ENCODE peak calls at places on chromosomes 5 and 9, in eight cellular contexts. One of them, this sample, is unnamed.

GRCh38 chr9:1837453-1838084 is 177.6 kb upstream of the SMARCA2 start:
- DNase-seq in activated CD8-positive, alpha-beta memory T cell treated with anti-CD3 and anti-CD28 coated beads, Interleukin-2, amount 50 U/mL, for 4 hours: no peak
- DNase-seq in activated effector memory CD4-positive, alpha-beta T cell treated with Interleukin-2 at 50 U/mL for 16 hours: no peak
- DNase-seq in stimulated activated naive B cell treated with anti-CD40 and anti-IgM and Interleukin-4, amounts not matched to agents 10 μg/mL and 1 μg/mL and 100 μg/mL, for 72 hours: no peak
- DNase-seq in CD8-positive, alpha-beta T cell: no peak
- DNase-seq in T-helper 17 cell: no peak
- DNase-seq in retina: no peak
- DNase-seq in fibroblast of the conjunctiva: peak
- DNase-seq in this sample: no peak

GRCh38 chr5:180328296-180329137 is 24.6 kb downstream of the GFPT2 start:
- DNase-seq in activated CD8-positive, alpha-beta memory T cell treated with anti-CD3 and anti-CD28 coated beads, Interleukin-2, amount 50 U/mL, for 4 hours: peak
- DNase-seq in activated effector memory CD4-positive, alpha-beta T cell treated with Interleukin-2 at 50 U/mL for 16 hours: peak
- DNase-seq in stimulated activated naive B cell treated with anti-CD40 and anti-IgM and Interleukin-4, amounts not matched to agents 10 μg/mL and 1 μg/mL and 100 μg/mL, for 72 hours: peak
- DNase-seq in CD8-positive, alpha-beta T cell: peak
- DNase-seq in T-helper 17 cell: peak
- DNase-seq in retina: peak
- DNase-seq in fibroblast of the conjunctiva: no peak
- DNase-seq in this sample: no peak

GRCh38 chr9:107648153-107648716 is 158.7 kb upstream of the KLF4 start:
- DNase-seq in activated CD8-positive, alpha-beta memory T cell treated with anti-CD3 and anti-CD28 coated beads, Interleukin-2, amount 50 U/mL, for 4 hours: no peak
- DNase-seq in activated effector memory CD4-positive, alpha-beta T cell treated with Interleukin-2 at 50 U/mL for 16 hours: no peak
- DNase-seq in stimulated activated naive B cell treated with anti-CD40 and anti-IgM and Interleukin-4, amounts not matched to agents 10 μg/mL and 1 μg/mL and 100 μg/mL, for 72 hours: no peak
- DNase-seq in CD8-positive, alpha-beta T cell: no peak
- DNase-seq in T-helper 17 cell: no peak
- DNase-seq in retina: no peak
- DNase-seq in fibroblast of the conjunctiva: peak
- DNase-seq in this sample: no peak

GRCh38 chr5:6574537-6574936 is 58.3 kb downstream of the NSUN2 start:
- DNase-seq in activated CD8-positive, alpha-beta memory T cell treated with anti-CD3 and anti-CD28 coated beads, Interleukin-2, amount 50 U/mL, for 4 hours: no peak
- DNase-seq in activated effector memory CD4-positive, alpha-beta T cell treated with Interleukin-2 at 50 U/mL for 16 hours: no peak
- DNase-seq in stimulated activated naive B cell treated with anti-CD40 and anti-IgM and Interleukin-4, amounts not matched to agents 10 μg/mL and 1 μg/mL and 100 μg/mL, for 72 hours: no peak
- DNase-seq in CD8-positive, alpha-beta T cell: no peak
- DNase-seq in T-helper 17 cell: no peak
- DNase-seq in retina: peak
- DNase-seq in fibroblast of the conjunctiva: no peak
- DNase-seq in this sample: no peak

GRCh38 chr9:7212101-7212500 is 454.3 kb downstream of the KDM4C start:
- DNase-seq in activated CD8-positive, alpha-beta memory T cell treated with anti-CD3 and anti-CD28 coated beads, Interleukin-2, amount 50 U/mL, for 4 hours: no peak
- DNase-seq in activated effector memory CD4-positive, alpha-beta T cell treated with Interleukin-2 at 50 U/mL for 16 hours: no peak
- DNase-seq in stimulated activated naive B cell treated with anti-CD40 and anti-IgM and Interleukin-4, amounts not matched to agents 10 μg/mL and 1 μg/mL and 100 μg/mL, for 72 hours: no peak
- DNase-seq in CD8-positive, alpha-beta T cell: no peak
- DNase-seq in T-helper 17 cell: no peak
- DNase-seq in retina: peak
- DNase-seq in fibroblast of the conjunctiva: no peak
- DNase-seq in this sample: no peak

GRCh38 chr5:122295138-122295537 is 16.9 kb upstream of the SNCAIP start:
- DNase-seq in activated CD8-positive, alpha-beta memory T cell treated with anti-CD3 and anti-CD28 coated beads, Interleukin-2, amount 50 U/mL, for 4 hours: no peak
- DNase-seq in activated effector memory CD4-positive, alpha-beta T cell treated with Interleukin-2 at 50 U/mL for 16 hours: no peak
- DNase-seq in stimulated activated naive B cell treated with anti-CD40 and anti-IgM and Interleukin-4, amounts not matched to agents 10 μg/mL and 1 μg/mL and 100 μg/mL, for 72 hours: no peak
- DNase-seq in CD8-positive, alpha-beta T cell: no peak
- DNase-seq in T-helper 17 cell: no peak
- DNase-seq in retina: no peak
- DNase-seq in fibroblast of the conjunctiva: no peak
- DNase-seq in this sample: no peak

GRCh38 chr5:120151825-120152224 is 312.3 kb upstream of the PRR16 start:
- DNase-seq in activated CD8-positive, alpha-beta memory T cell treated with anti-CD3 and anti-CD28 coated beads, Interleukin-2, amount 50 U/mL, for 4 hours: no peak
- DNase-seq in activated effector memory CD4-positive, alpha-beta T cell treated with Interleukin-2 at 50 U/mL for 16 hours: no peak
- DNase-seq in stimulated activated naive B cell treated with anti-CD40 and anti-IgM and Interleukin-4, amounts not matched to agents 10 μg/mL and 1 μg/mL and 100 μg/mL, for 72 hours: no peak
- DNase-seq in CD8-positive, alpha-beta T cell: no peak
- DNase-seq in T-helper 17 cell: no peak
- DNase-seq in retina: no peak
- DNase-seq in fibroblast of the conjunctiva: no peak
- DNase-seq in this sample: no peak

GRCh38 chr9:684950-685340 is 156.6 kb upstream of the DMRT1 start:
- DNase-seq in activated CD8-positive, alpha-beta memory T cell treated with anti-CD3 and anti-CD28 coated beads, Interleukin-2, amount 50 U/mL, for 4 hours: no peak
- DNase-seq in activated effector memory CD4-positive, alpha-beta T cell treated with Interleukin-2 at 50 U/mL for 16 hours: no peak
- DNase-seq in stimulated activated naive B cell treated with anti-CD40 and anti-IgM and Interleukin-4, amounts not matched to agents 10 μg/mL and 1 μg/mL and 100 μg/mL, for 72 hours: no peak
- DNase-seq in CD8-positive, alpha-beta T cell: no peak
- DNase-seq in T-helper 17 cell: no peak
- DNase-seq in retina: no peak
- DNase-seq in fibroblast of the conjunctiva: peak
- DNase-seq in this sample: no peak

GRCh38 chr5:36215910-36216309 is 25.8 kb downstream of the NADK2 start:
- DNase-seq in activated CD8-positive, alpha-beta memory T cell treated with anti-CD3 and anti-CD28 coated beads, Interleukin-2, amount 50 U/mL, for 4 hours: no peak
- DNase-seq in activated effector memory CD4-positive, alpha-beta T cell treated with Interleukin-2 at 50 U/mL for 16 hours: no peak
- DNase-seq in stimulated activated naive B cell treated with anti-CD40 and anti-IgM and Interleukin-4, amounts not matched to agents 10 μg/mL and 1 μg/mL and 100 μg/mL, for 72 hours: no peak
- DNase-seq in CD8-positive, alpha-beta T cell: no peak
- DNase-seq in T-helper 17 cell: no peak
- DNase-seq in retina: no peak
- DNase-seq in fibroblast of the conjunctiva: no peak
- DNase-seq in this sample: no peak

GRCh38 chr5:132258102-132259060 is 885 bp downstream of the PDLIM4 start:
- DNase-seq in activated CD8-positive, alpha-beta memory T cell treated with anti-CD3 and anti-CD28 coated beads, Interleukin-2, amount 50 U/mL, for 4 hours: peak
- DNase-seq in activated effector memory CD4-positive, alpha-beta T cell treated with Interleukin-2 at 50 U/mL for 16 hours: no peak
- DNase-seq in stimulated activated naive B cell treated with anti-CD40 and anti-IgM and Interleukin-4, amounts not matched to agents 10 μg/mL and 1 μg/mL and 100 μg/mL, for 72 hours: no peak
- DNase-seq in CD8-positive, alpha-beta T cell: no peak
- DNase-seq in T-helper 17 cell: no peak
- DNase-seq in retina: peak
- DNase-seq in fibroblast of the conjunctiva: no peak
- DNase-seq in this sample: no peak

GRCh38 chr5:11452854-11453253 is 451.4 kb downstream of the CTNND2 start:
- DNase-seq in activated CD8-positive, alpha-beta memory T cell treated with anti-CD3 and anti-CD28 coated beads, Interleukin-2, amount 50 U/mL, for 4 hours: no peak
- DNase-seq in activated effector memory CD4-positive, alpha-beta T cell treated with Interleukin-2 at 50 U/mL for 16 hours: no peak
- DNase-seq in stimulated activated naive B cell treated with anti-CD40 and anti-IgM and Interleukin-4, amounts not matched to agents 10 μg/mL and 1 μg/mL and 100 μg/mL, for 72 hours: no peak
- DNase-seq in CD8-positive, alpha-beta T cell: no peak
- DNase-seq in T-helper 17 cell: no peak
- DNase-seq in retina: no peak
- DNase-seq in fibroblast of the conjunctiva: no peak
- DNase-seq in this sample: no peak

GRCh38 chr9:107770716-107771115 is 281.1 kb upstream of the KLF4 start:
- DNase-seq in activated CD8-positive, alpha-beta memory T cell treated with anti-CD3 and anti-CD28 coated beads, Interleukin-2, amount 50 U/mL, for 4 hours: no peak
- DNase-seq in activated effector memory CD4-positive, alpha-beta T cell treated with Interleukin-2 at 50 U/mL for 16 hours: no peak
- DNase-seq in stimulated activated naive B cell treated with anti-CD40 and anti-IgM and Interleukin-4, amounts not matched to agents 10 μg/mL and 1 μg/mL and 100 μg/mL, for 72 hours: no peak
- DNase-seq in CD8-positive, alpha-beta T cell: no peak
- DNase-seq in T-helper 17 cell: no peak
- DNase-seq in retina: no peak
- DNase-seq in fibroblast of the conjunctiva: no peak
- DNase-seq in this sample: no peak

GRCh38 chr9:20205821-20206220 is 416.5 kb downstream of the MLLT3 start:
- DNase-seq in activated CD8-positive, alpha-beta memory T cell treated with anti-CD3 and anti-CD28 coated beads, Interleukin-2, amount 50 U/mL, for 4 hours: no peak
- DNase-seq in activated effector memory CD4-positive, alpha-beta T cell treated with Interleukin-2 at 50 U/mL for 16 hours: no peak
- DNase-seq in stimulated activated naive B cell treated with anti-CD40 and anti-IgM and Interleukin-4, amounts not matched to agents 10 μg/mL and 1 μg/mL and 100 μg/mL, for 72 hours: no peak
- DNase-seq in CD8-positive, alpha-beta T cell: no peak
- DNase-seq in T-helper 17 cell: no peak
- DNase-seq in retina: no peak
- DNase-seq in fibroblast of the conjunctiva: no peak
- DNase-seq in this sample: no peak

GRCh38 chr5:133861161-133861737 is 107.2 kb downstream of the C5orf15 start:
- DNase-seq in activated CD8-positive, alpha-beta memory T cell treated with anti-CD3 and anti-CD28 coated beads, Interleukin-2, amount 50 U/mL, for 4 hours: no peak
- DNase-seq in activated effector memory CD4-positive, alpha-beta T cell treated with Interleukin-2 at 50 U/mL for 16 hours: no peak
- DNase-seq in stimulated activated naive B cell treated with anti-CD40 and anti-IgM and Interleukin-4, amounts not matched to agents 10 μg/mL and 1 μg/mL and 100 μg/mL, for 72 hours: no peak
- DNase-seq in CD8-positive, alpha-beta T cell: no peak
- DNase-seq in T-helper 17 cell: no peak
- DNase-seq in retina: no peak
- DNase-seq in fibroblast of the conjunctiva: no peak
- DNase-seq in this sample: no peak

GRCh38 chr5:132739232-132739631 is 1.9 kb upstream of the KIF3A start:
- DNase-seq in activated CD8-positive, alpha-beta memory T cell treated with anti-CD3 and anti-CD28 coated beads, Interleukin-2, amount 50 U/mL, for 4 hours: no peak
- DNase-seq in activated effector memory CD4-positive, alpha-beta T cell treated with Interleukin-2 at 50 U/mL for 16 hours: no peak
- DNase-seq in stimulated activated naive B cell treated with anti-CD40 and anti-IgM and Interleukin-4, amounts not matched to agents 10 μg/mL and 1 μg/mL and 100 μg/mL, for 72 hours: no peak
- DNase-seq in CD8-positive, alpha-beta T cell: no peak
- DNase-seq in T-helper 17 cell: no peak
- DNase-seq in retina: no peak
- DNase-seq in fibroblast of the conjunctiva: no peak
- DNase-seq in this sample: no peak

GRCh38 chr5:93621340-93621872 is 38.4 kb downstream of the NR2F1 start:
- DNase-seq in activated CD8-positive, alpha-beta memory T cell treated with anti-CD3 and anti-CD28 coated beads, Interleukin-2, amount 50 U/mL, for 4 hours: no peak
- DNase-seq in activated effector memory CD4-positive, alpha-beta T cell treated with Interleukin-2 at 50 U/mL for 16 hours: no peak
- DNase-seq in stimulated activated naive B cell treated with anti-CD40 and anti-IgM and Interleukin-4, amounts not matched to agents 10 μg/mL and 1 μg/mL and 100 μg/mL, for 72 hours: peak
- DNase-seq in CD8-positive, alpha-beta T cell: no peak
- DNase-seq in T-helper 17 cell: peak
- DNase-seq in retina: peak
- DNase-seq in fibroblast of the conjunctiva: no peak
- DNase-seq in this sample: no peak